ENCODE peak calls at places on chromosomes 16 and 17, in five cellular contexts. Y is GM23338; H is activated CD4-positive, alpha-beta T cell treated with anti-CD3 and anti-CD28 coated beads, Interleukin-2, amount 50 U/mL, for 48 hours; F is B cell; L is mesendoderm. Z is an unnamed sample.

GRCh38 chr17:15413101-15413750 is 54.2 kb downstream of the CDRT4 start:
- DNase-seq in H (no peak), Y (no peak), F (no peak), L (no peak), Z (no peak)

GRCh38 chr16:27951752-27952151 is 111.8 kb downstream of the GSG1L start:
- DNase-seq in Y (no peak), L (no peak), F (no peak), H (no peak), Z (no peak)

GRCh38 chr16:86945166-86945900 is 367.0 kb downstream of the FOXL1 start:
- DNase-seq in H (no peak), F (no peak), L (peak), Y (no peak), Z (no peak)

GRCh38 chr17:204427-205175 is 23.2 kb upstream of the DOC2B start:
- DNase-seq in H (no peak), F (no peak), Y (no peak), L (no peak), Z (no peak)

GRCh38 chr16:48113471-48113870 is 42.3 kb downstream of the ABCC12 start:
- DNase-seq in L (peak), H (no peak), F (no peak), Y (peak), Z (no peak)

GRCh38 chr17:29778936-29779811 is 150.9 kb downstream of the SSH2 start:
- DNase-seq in F (peak), Y (peak), L (peak), H (peak), Z (no peak)

GRCh38 chr16:17375388-17376304 is 95.1 kb downstream of the XYLT1 start:
- DNase-seq in F (peak), H (no peak), Y (no peak), L (no peak), Z (no peak)

GRCh38 chr16:82643136-82643535 is 16.4 kb downstream of the CDH13 start:
- DNase-seq in F (no peak), H (no peak), Y (no peak), L (no peak), Z (no peak)

Z was measured in astrocyte of the cerebellum.